ENCODE peak calls at places on chromosomes 11 and 22, in eight cellular contexts. Y is cardiac fibroblast, K is right lobe of liver, H is uterus, R is astrocyte of the spinal cord, Q is GM23338, X is fibroblast of the aortic adventitia, B is esophagus squamous epithelium. V is an unnamed sample.

GRCh38 chr11:87473174-87473573 is 435.4 kb downstream of the TMEM135 start:
- DNase-seq in B (no peak), Q (no peak), K (no peak), H (peak; percentile 20), Y (peak; percentile 56), R (peak; percentile 81), X (peak; percentile 64), V (peak; percentile 53)

GRCh38 chr11:43689167-43689566 is 8.6 kb downstream of the HSD17B12 start:
- DNase-seq in Q (no peak), H (no peak), B (no peak), K (no peak), Y (no peak), R (no peak), X (no peak), V (no peak)

GRCh38 chr11:7600205-7600775 is 73.0 kb downstream of the CYB5R2 start:
- DNase-seq in X (peak; percentile 93), Y (peak; percentile 72), B (no peak), K (peak; percentile 64), H (no peak), R (no peak), Q (no peak), V (no peak)

GRCh38 chr22:49392841-49393510 is 434.7 kb downstream of the BRD1 start:
- DNase-seq in Y (no peak), X (no peak), K (no peak), R (no peak), Q (no peak), B (no peak), H (no peak), V (peak; percentile 2)

GRCh38 chr11:129214710-129215295 is 22.7 kb upstream of the ARHGAP32 start:
- DNase-seq in K (no peak), H (no peak), Y (no peak), Q (no peak), X (no peak), R (no peak), B (no peak), V (no peak)

GRCh38 chr11:1866776-1867175 is 13.9 kb downstream of the LSP1 start:
- DNase-seq in H (no peak), K (peak; percentile 17), R (no peak), X (no peak), Y (no peak), B (no peak), Q (no peak), V (no peak)

GRCh38 chr11:58133329-58134076 is 8.2 kb upstream of the OR9I1 start:
- DNase-seq in B (no peak), X (no peak), R (no peak), Y (no peak), K (no peak), Q (peak; percentile 2), H (no peak), V (no peak)

GRCh38 chr11:93623938-93624337 is 37.5 kb upstream of the CEP295 start:
- DNase-seq in R (no peak), Y (no peak), H (no peak), Q (no peak), K (no peak), B (no peak), X (no peak), V (no peak)

GRCh38 chr11:61978703-61979661 is 11.5 kb upstream of the FTH1 start:
- DNase-seq in X (peak; percentile 93), K (no peak), Y (peak; percentile 51), R (peak; percentile 37), Q (no peak), B (no peak), H (peak; percentile 65), V (peak; percentile 35)

GRCh38 chr11:2259897-2260451 is 10.4 kb downstream of the ASCL2 start:
- DNase-seq in Y (no peak), R (no peak), X (no peak), H (no peak), K (peak; percentile 7), Q (no peak), B (no peak), V (no peak)

GRCh38 chr11:74154621-74155281 is 16.1 kb downstream of the C2CD3 start:
- DNase-seq in Y (peak; percentile 33), H (no peak), R (peak; percentile 29), K (no peak), Q (no peak), X (peak; percentile 53), B (no peak), V (no peak)

GRCh38 chr11:44139565-44140313 is 44.3 kb downstream of the EXT2 start:
- DNase-seq in K (no peak), Y (no peak), R (no peak), B (no peak), H (no peak), Q (no peak), X (peak; percentile 5), V (no peak)

GRCh38 chr11:6623391-6624363 is 4.5 kb upstream of the TPP1 start:
- DNase-seq in Y (no peak), K (no peak), Q (no peak), R (no peak), H (peak; percentile 18), B (no peak), X (no peak), V (no peak)

GRCh38 chr11:77212314-77213007 is 84.4 kb downstream of the MYO7A start:
- DNase-seq in R (no peak), H (no peak), X (no peak), B (no peak), K (peak; percentile 8), Q (no peak), Y (no peak), V (no peak)

GRCh38 chr22:39207141-39208012 is 37.4 kb downstream of the PDGFB start:
- DNase-seq in K (no peak), R (peak; percentile 35), H (peak; percentile 5), B (no peak), X (no peak), Q (no peak), Y (peak; percentile 65), V (no peak)

GRCh38 chr22:38207898-38208432 is 6.2 kb downstream of the MAFF start:
- DNase-seq in B (no peak), Q (no peak), X (no peak), Y (no peak), H (no peak), K (no peak), R (no peak), V (no peak)

GRCh38 chr22:49168219-49168813 is 659.4 kb downstream of the BRD1 start:
- DNase-seq in Y (no peak), Q (no peak), B (no peak), R (no peak), H (no peak), K (no peak), X (no peak), V (no peak)

GRCh38 chr22:26949193-26949592 is 291.8 kb downstream of the MIAT start:
- DNase-seq in R (no peak), B (no peak), H (no peak), Y (peak; percentile 5), Q (peak; percentile 44), X (peak; percentile 32), K (no peak), V (no peak)

DNA sequence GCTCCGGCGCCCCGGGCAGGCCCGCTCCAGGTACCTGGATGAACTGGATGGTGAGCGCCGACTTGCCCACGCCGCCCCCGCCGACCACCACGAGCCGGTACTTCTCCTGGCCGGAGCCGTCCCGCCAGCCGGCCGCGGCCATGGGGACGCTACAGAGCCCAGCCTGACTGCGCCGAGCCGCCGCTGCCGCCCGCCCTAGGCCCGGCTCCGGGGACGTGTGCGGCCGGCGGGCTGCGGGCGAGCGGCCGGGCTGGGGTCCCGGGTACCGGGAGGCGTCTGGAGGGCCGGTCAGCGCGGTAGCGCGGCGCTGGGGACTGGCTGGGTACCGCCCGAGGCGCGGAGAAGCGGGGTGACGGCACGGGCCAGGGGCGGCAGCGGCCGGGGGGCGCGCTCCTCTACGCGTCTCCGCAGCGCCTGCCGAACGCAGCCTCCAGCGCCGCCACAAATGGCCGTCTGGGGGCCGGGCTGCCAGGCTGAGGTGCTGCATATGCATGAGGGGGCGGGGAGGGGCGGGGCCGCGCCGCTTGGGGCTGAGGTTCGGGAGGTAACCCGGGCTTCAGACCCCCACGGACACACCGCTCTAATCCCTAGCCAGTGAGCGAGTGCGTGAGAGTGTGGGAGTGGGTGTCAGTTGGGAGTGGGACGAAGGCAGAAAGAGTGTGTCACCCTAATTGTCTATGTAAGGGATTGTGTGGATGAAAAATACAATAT is at the start of gene RRAS2:
- DNase-seq in X (peak; percentile 56), K (peak; percentile 85), B (no peak), Q (peak; percentile 93), Y (peak; percentile 70), H (peak; percentile 69), R (peak; percentile 80), V (peak; percentile 37)
- H3K4me3 ChIP-seq in X (peak within 1 kb of the TSS; percentile 80), K (peak within 1 kb of the TSS; percentile 86), B (peak within 1 kb of the TSS; percentile 67), Q (peak within 1 kb of the TSS; percentile 93), Y (peak within 1 kb of the TSS; percentile 74), H (peak within 1 kb of the TSS; percentile 62), R (peak within 1 kb of the TSS; percentile 74), V (peak within 1 kb of the TSS; percentile 68)

GRCh38 chr11:92071660-92072059 is 153.0 kb upstream of the FAT3 start:
- DNase-seq in H (no peak), K (no peak), R (no peak), Q (no peak), B (no peak), X (no peak), Y (no peak), V (no peak)

GRCh38 chr11:92070026-92070889 is 154.4 kb upstream of the FAT3 start:
- DNase-seq in Q (peak; percentile 65), K (no peak), B (no peak), H (no peak), Y (peak; percentile 7), X (no peak), R (no peak), V (no peak)
- TF ChIP-seq CTCF in Q (peak; percentile 61), K (peak; percentile 36), B (no peak), H (no peak), Y (no peak), X (no peak), R (peak; percentile 26), V (no peak)

GRCh38 chr22:42340695-42341383 is 70.4 kb upstream of the TCF20 start:
- DNase-seq in Q (peak; percentile 69), K (no peak), Y (no peak), R (no peak), B (no peak), X (no peak), H (peak; percentile 33), V (no peak)
- H3K4me3 ChIP-seq in Q (peak overlapping the region; percentile 67), K (no peak overlapping the region), Y (no peak overlapping the region), R (no peak overlapping the region), B (no peak overlapping the region), X (no peak overlapping the region), H (no peak overlapping the region), V (peak overlapping the region; percentile 44)

GRCh38 chr11:64355078-64355940 is 3.7 kb upstream of the RPS6KA4 start:
- DNase-seq in H (peak; percentile 71), X (peak; percentile 77), Q (peak; percentile 91), B (no peak), Y (peak; percentile 85), K (peak; percentile 88), R (peak; percentile 81), V (peak; percentile 54)

GRCh38 chr11:64357446-64357845 is 1.5 kb upstream of the RPS6KA4 start:
- DNase-seq in X (no peak), K (no peak), H (no peak), R (no peak), Y (no peak), Q (no peak), B (no peak), V (no peak)

GRCh38 chr11:64358536-64358906 is 441 bp upstream of the RPS6KA4 start:
- DNase-seq in B (no peak), X (no peak), H (no peak), K (no peak), Q (no peak), R (no peak), Y (no peak), V (no peak)

GRCh38 chr11:64357904-64358535 is 942 bp upstream of the RPS6KA4 start:
- DNase-seq in H (no peak), K (no peak), Y (peak; percentile 21), R (no peak), B (no peak), Q (no peak), X (no peak), V (no peak)

GRCh38 chr11:64356498-64357411 is 2.2 kb upstream of the RPS6KA4 start:
- DNase-seq in R (peak; percentile 38), Q (peak; percentile 97), B (no peak), Y (peak; percentile 57), X (peak; percentile 41), H (no peak), K (no peak), V (no peak)
- TF ChIP-seq CTCF in R (peak; percentile 60), Q (peak; percentile 94), B (peak; percentile 22), Y (peak; percentile 54), X (peak; percentile 50), H (no peak), K (no peak), V (no peak)

V was measured in dorsolateral prefrontal cortex.